ENCODE peak calls at places on chromosomes 6 and 20, in nine cellular contexts. R is A673; A is lower leg skin; B is prostate gland; S is bronchial epithelial cell; C is adrenal gland; E is body of pancreas; N is cardiac muscle cell; I is CD8-positive, alpha-beta T cell. K is an unnamed sample.

GRCh38 chr6:30483677-30484279 is 5.5 kb upstream of the HLA-E start:
- DNase-seq in R (peak), A (no peak), B (peak), S (peak), C (no peak), E (peak), N (peak), I (no peak), K (peak)

GRCh38 chr6:32973144-32973854 is 4.9 kb downstream of the BRD2 start:
- DNase-seq in R (peak), A (no peak), B (peak), S (no peak), C (no peak), E (peak), N (peak), I (peak), K (no peak)

GRCh38 chr6:21935561-21936028 is 342.0 kb downstream of the SOX4 start:
- DNase-seq in R (peak), A (no peak), B (no peak), S (peak), C (peak), E (peak), N (peak), I (no peak), K (no peak)

GRCh38 chr20:32898721-32899120 is 40.0 kb downstream of the EFCAB8 start:
- DNase-seq in R (no peak), A (no peak), B (no peak), S (no peak), C (no peak), E (no peak), N (no peak), I (no peak), K (no peak)

GRCh38 chr20:3843490-3843889 is 3.1 kb upstream of the MAVS start:
- DNase-seq in R (no peak), A (no peak), B (no peak), S (peak), C (no peak), E (no peak), N (no peak), I (no peak), K (no peak)

GRCh38 chr6:41269716-41270115 is 16.8 kb downstream of the TREM1 start:
- DNase-seq in R (no peak), A (no peak), B (no peak), S (no peak), C (no peak), E (no peak), N (no peak), I (no peak), K (no peak)

GRCh38 chr20:46994341-46994740 is 99.7 kb downstream of the EYA2 start:
- DNase-seq in R (no peak), A (no peak), B (peak), S (peak), C (no peak), E (peak), N (no peak), I (no peak), K (no peak)

GRCh38 chr6:33745558-33745957 is 1.1 kb downstream of the IP6K3 start:
- DNase-seq in R (no peak), A (no peak), B (no peak), S (no peak), C (no peak), E (no peak), N (no peak), I (no peak), K (no peak)

GRCh38 chr20:16801919-16802651 is 53.9 kb downstream of the OTOR start:
- DNase-seq in R (peak), A (peak), B (peak), S (peak), C (peak), E (peak), N (peak), I (peak), K (peak)

GRCh38 chr6:36609582-36609981 is 15.4 kb downstream of the SRSF3 start:
- DNase-seq in R (no peak), A (no peak), B (no peak), S (no peak), C (peak), E (no peak), N (no peak), I (no peak), K (no peak)

GRCh38 chr20:12153616-12154015 is 235.9 kb downstream of the BTBD3 start:
- DNase-seq in R (no peak), A (no peak), B (no peak), S (no peak), C (no peak), E (no peak), N (no peak), I (no peak), K (no peak)

GRCh38 chr6:166997768-166998255 is 1.4 kb upstream of the CEP43 start:
- DNase-seq in R (peak), A (peak), B (peak), S (peak), C (peak), E (peak), N (peak), I (peak), K (peak)
- TF ChIP-seq CTCF in R (no peak), A (no peak), B (no peak), S (peak), C (peak), E (peak), N (peak), I (no peak), K (peak)

DNA sequence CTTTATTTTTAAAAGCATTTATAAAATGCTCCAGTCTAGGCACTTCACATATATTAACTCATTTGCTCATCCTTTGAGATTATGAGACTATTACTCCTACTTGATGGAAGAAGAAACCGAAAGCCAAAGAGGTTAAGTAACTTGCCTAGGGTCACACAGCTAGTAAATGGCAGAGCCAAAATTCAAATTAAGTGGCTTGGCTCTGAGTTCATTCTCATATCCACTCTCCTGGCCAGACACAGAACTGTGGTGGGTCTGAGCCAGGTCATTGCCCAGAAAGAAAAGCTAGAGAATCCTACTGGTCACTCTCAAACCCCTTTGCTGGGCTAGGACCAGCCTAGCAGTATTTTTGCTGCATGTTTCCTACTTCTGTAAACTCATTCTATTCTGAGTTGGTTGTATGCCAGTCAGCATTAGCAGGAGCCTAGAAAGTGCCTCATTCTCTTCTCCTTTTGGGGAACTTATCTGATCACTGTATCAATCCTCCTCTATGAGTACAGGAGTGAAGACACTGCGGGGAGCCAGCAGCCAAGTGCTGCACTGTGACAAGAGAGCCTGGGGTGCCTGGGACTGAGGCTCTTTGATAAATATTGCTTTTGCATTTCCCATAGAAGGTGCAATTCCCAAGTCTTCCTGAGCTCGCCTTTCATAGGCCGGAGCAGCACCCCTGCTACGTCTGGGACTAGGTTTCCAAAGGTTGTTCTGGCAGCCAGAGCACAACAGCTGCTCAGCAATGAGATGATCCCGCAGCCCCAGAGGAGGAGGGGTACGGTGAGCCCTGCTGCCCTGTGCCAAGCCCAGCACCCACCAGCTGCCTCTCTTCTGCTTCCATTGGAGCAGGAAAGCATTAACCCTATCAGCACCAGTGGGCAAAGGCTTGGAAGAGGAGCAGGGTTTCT is 728.3 kb downstream of the MAFB start:
- DNase-seq in R (peak), A (no peak), B (no peak), S (no peak), C (no peak), E (peak), N (peak), I (no peak), K (no peak)
- TF ChIP-seq CTCF in R (no peak), A (no peak), B (no peak), S (no peak), C (no peak), E (no peak), N (no peak), I (no peak), K (no peak)

DNA sequence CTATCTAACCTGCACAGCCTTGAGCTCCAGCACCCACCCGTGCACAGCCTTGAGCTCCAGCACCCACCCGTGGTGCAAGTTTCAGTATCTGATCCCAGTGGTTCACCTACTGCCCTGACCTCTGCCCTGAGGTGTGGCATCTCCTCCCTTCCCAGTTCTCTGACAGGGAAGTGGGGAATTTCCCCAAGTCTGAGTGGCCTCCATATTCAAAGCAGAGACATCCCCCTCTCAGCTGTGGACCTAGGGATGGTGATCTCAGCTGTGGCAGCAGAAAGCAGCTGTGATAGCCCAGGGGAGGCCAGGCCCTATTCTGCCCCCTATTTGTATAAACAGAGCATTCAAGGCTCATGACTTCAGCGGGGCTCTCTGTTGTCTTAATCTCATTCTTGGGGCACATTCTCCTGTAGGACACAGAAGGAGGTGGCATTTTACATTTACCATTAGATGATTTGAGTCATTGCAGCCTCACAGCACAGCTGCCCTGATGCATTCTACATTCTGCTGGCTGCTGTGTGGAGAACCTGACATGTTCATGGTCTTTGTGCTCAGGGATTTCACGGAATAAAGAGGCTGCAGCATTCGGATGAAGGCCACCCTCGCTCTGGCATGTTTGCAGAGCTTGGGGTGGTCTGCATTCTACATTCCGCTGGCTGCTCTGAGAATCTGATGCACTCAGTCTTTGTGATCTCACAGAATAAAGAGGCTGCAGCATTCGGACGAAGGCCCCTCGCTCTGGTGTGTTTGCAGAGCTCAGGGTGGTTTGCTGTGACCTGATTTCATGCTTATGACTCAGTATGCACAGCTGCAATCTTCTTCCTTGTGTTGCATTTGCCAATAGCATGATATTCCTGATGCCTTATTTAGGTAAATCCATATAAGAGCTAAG is 16.9 kb downstream of the GPR31 start:
- DNase-seq in R (no peak), A (no peak), B (no peak), S (peak), C (no peak), E (no peak), N (no peak), I (no peak), K (no peak)
- TF ChIP-seq CTCF in R (no peak), A (no peak), B (no peak), S (no peak), C (no peak), E (no peak), N (no peak), I (no peak), K (no peak)

GRCh38 chr6:19736066-19736465 is 101.1 kb upstream of the ID4 start:
- DNase-seq in R (peak), A (no peak), B (no peak), S (no peak), C (no peak), E (no peak), N (no peak), I (no peak), K (no peak)
- TF ChIP-seq CTCF in R (no peak), A (no peak), B (no peak), S (no peak), C (no peak), E (no peak), N (no peak), I (no peak), K (no peak)

K was measured in neural crest cell.